ENCODE peak calls at places on chromosome 16, in ten cellular contexts. L, J, Y, G, K, R, Q, D, T and O are unnamed samples.

GRCh38 chr16:84911490-84912216 is 91.9 kb downstream of the CRISPLD2 start:
- DNase-seq in L (no peak), J (no peak), Y (no peak), G (no peak), K (no peak), R (no peak), Q (no peak), D (no peak), T (peak), O (no peak)

GRCh38 chr16:27726621-27727275 is 176.8 kb downstream of the KATNIP start:
- DNase-seq in L (no peak), J (peak), Y (no peak), G (no peak), K (no peak), R (no peak), Q (no peak), D (no peak), T (no peak), O (peak)

GRCh38 chr16:87395181-87395842 is 3.2 kb downstream of the MAP1LC3B start:
- DNase-seq in L (no peak), J (no peak), Y (no peak), G (no peak), K (no peak), R (no peak), Q (no peak), D (no peak), T (no peak), O (no peak)

GRCh38 chr16:18800674-18801196 is 614 bp downstream of the ARL6IP1 start:
- DNase-seq in L (no peak), J (peak), Y (no peak), G (no peak), K (no peak), R (no peak), Q (no peak), D (no peak), T (no peak), O (peak)

GRCh38 chr16:82456683-82457082 is 170.1 kb upstream of the CDH13 start:
- DNase-seq in L (no peak), J (peak), Y (peak), G (no peak), K (peak), R (peak), Q (peak), D (no peak), T (peak), O (peak)

GRCh38 chr16:73192227-73192894 is 144.4 kb upstream of the ZFHX3 start:
- DNase-seq in L (no peak), J (peak), Y (no peak), G (no peak), K (no peak), R (no peak), Q (no peak), D (no peak), T (no peak), O (peak)

GRCh38 chr16:49528564-49529150 is 155.1 kb downstream of the C16orf78 start:
- DNase-seq in L (no peak), J (no peak), Y (no peak), G (no peak), K (no peak), R (no peak), Q (no peak), D (no peak), T (no peak), O (no peak)

GRCh38 chr16:57146735-57147134 is 39.1 kb downstream of the PSME3IP1 start:
- DNase-seq in L (no peak), J (no peak), Y (no peak), G (no peak), K (peak), R (no peak), Q (peak), D (no peak), T (no peak), O (no peak)

GRCh38 chr16:49396206-49396720 is 22.7 kb downstream of the C16orf78 start:
- DNase-seq in L (no peak), J (no peak), Y (no peak), G (no peak), K (no peak), R (no peak), Q (no peak), D (no peak), T (no peak), O (no peak)

GRCh38 chr16:24983521-24983920 is 31.6 kb downstream of the ARHGAP17 start:
- DNase-seq in L (no peak), J (no peak), Y (no peak), G (no peak), K (no peak), R (no peak), Q (no peak), D (no peak), T (no peak), O (no peak)

GRCh38 chr16:734208-734980 is 6.4 kb downstream of the CIAO3 start:
- DNase-seq in L (no peak), J (no peak), Y (no peak), G (no peak), K (no peak), R (no peak), Q (no peak), D (no peak), T (no peak), O (no peak)

GRCh38 chr16:15771694-15772093 is 85.1 kb downstream of the MYH11 start:
- DNase-seq in L (no peak), J (no peak), Y (no peak), G (no peak), K (no peak), R (no peak), Q (no peak), D (no peak), T (no peak), O (no peak)

GRCh38 chr16:19062706-19063105 is 4.7 kb upstream of the COQ7 start:
- DNase-seq in L (no peak), J (no peak), Y (no peak), G (no peak), K (no peak), R (no peak), Q (no peak), D (no peak), T (no peak), O (no peak)

GRCh38 chr16:29978081-29978480 is 4.4 kb downstream of the TAOK2 start:
- DNase-seq in L (no peak), J (no peak), Y (no peak), G (no peak), K (no peak), R (no peak), Q (no peak), D (no peak), T (no peak), O (no peak)